ENCODE peak calls at places on chromosomes 3 and 15, in four cellular contexts. K is WTC11, L is PC-9, U is NCI-H1436. M is an unnamed sample.

GRCh38 chr3:161081675-161082462 is 23.3 kb downstream of the B3GALNT1 start:
- DNase-seq in K (no peak), L (no peak), U (no peak), M (no peak)

GRCh38 chr15:100457201-100457600 is 71.5 kb downstream of the CERS3 start:
- DNase-seq in U (no peak), L (no peak), K (no peak), M (no peak)

GRCh38 chr3:123383101-123384053 is 65.5 kb downstream of the ADCY5 start:
- DNase-seq in U (no peak), K (peak), L (no peak), M (no peak)

GRCh38 chr15:59247364-59247763 is 40.7 kb downstream of the LDHAL6B start:
- DNase-seq in L (peak), K (peak), U (peak), M (no peak)

GRCh38 chr3:134311265-134311664 is 60.6 kb upstream of the RYK start:
- DNase-seq in U (no peak), K (no peak), L (no peak), M (no peak)

GRCh38 chr15:100348578-100348977 is 6.8 kb upstream of the ADAMTS17 start:
- DNase-seq in U (no peak), L (peak), K (no peak), M (no peak)

GRCh38 chr3:195133462-195133861 is 137.5 kb downstream of the XXYLT1 start:
- DNase-seq in K (no peak), L (no peak), U (peak), M (peak)

GRCh38 chr3:181711325-181712135 is at the start of gene SOX2:
- DNase-seq in K (peak), L (peak), U (peak), M (peak)

GRCh38 chr3:49122022-49122421 is 1.4 kb upstream of the USP19 start:
- DNase-seq in K (no peak), L (no peak), U (no peak), M (no peak)

GRCh38 chr3:183159319-183159718 is 3.2 kb downstream of the LAMP3 start:
- DNase-seq in K (no peak), L (no peak), U (peak), M (no peak)

M was measured in NCI-H1417 treated with DMSO at 0.1 percent for 48 hours.